ENCODE peak calls at places on chromosomes 3 and 15, in nine cellular contexts. G is astrocyte of the spinal cord, Q is RPMI7951, L is tibial artery, C is NCI-H1436 treated with DMSO at 0.1 percent for 48 hours, H is GM13976, P is NCI-H460, F is NCI-H1105 treated with DMSO at 0.1 percent for 48 hours, Z is iPS DF 6.9. W is an unnamed sample.

GRCh38 chr3:31133541-31133940 is 239.1 kb upstream of the GADL1 start:
- DNase-seq in P (no peak), G (no peak), C (no peak), H (no peak), Q (no peak), L (no peak), Z (no peak), F (no peak), W (no peak)

GRCh38 chr15:90349072-90349471 is 3.0 kb upstream of the ZNF774 start:
- DNase-seq in G (no peak), L (no peak), H (no peak), C (no peak), Q (no peak), P (no peak), F (no peak), Z (no peak), W (no peak)

GRCh38 chr3:73580343-73580742 is 44.4 kb downstream of the PDZRN3 start:
- DNase-seq in Z (no peak), P (no peak), F (peak; percentile 34), L (no peak), C (no peak), Q (peak; percentile 34), H (no peak), G (peak; percentile 87), W (peak; percentile 5)

GRCh38 chr3:63934041-63934440 is 21.9 kb upstream of the SCAANT1 start:
- DNase-seq in P (no peak), F (no peak), L (no peak), H (no peak), C (no peak), Z (no peak), Q (peak; percentile 21), G (no peak), W (no peak)

GRCh38 chr3:99430348-99431134 is 207.9 kb upstream of the COL8A1 start:
- DNase-seq in Z (no peak), H (no peak), G (no peak), C (no peak), L (no peak), Q (no peak), F (no peak), P (no peak), W (peak; percentile 26)

GRCh38 chr3:125381743-125382142 is 6.6 kb upstream of the ZNF148 start:
- DNase-seq in G (peak; percentile 37), H (no peak), P (no peak), C (no peak), L (no peak), Q (peak; percentile 14), Z (no peak), F (no peak), W (peak; percentile 78)

GRCh38 chr15:29859981-29860745 is 37.9 kb upstream of the TJP1 start:
- DNase-seq in F (no peak), G (peak; percentile 84), Z (no peak), C (no peak), P (no peak), H (no peak), L (no peak), Q (peak; percentile 79), W (no peak)

GRCh38 chr15:90818251-90819210 is 49.9 kb upstream of the FURIN start:
- DNase-seq in F (peak; percentile 55), Z (no peak), L (no peak), P (no peak), G (no peak), H (peak; percentile 68), Q (no peak), C (peak; percentile 2), W (peak; percentile 35)

GRCh38 chr3:7288133-7288532 is 427.2 kb downstream of the GRM7 start:
- DNase-seq in L (no peak), Z (no peak), H (no peak), Q (no peak), G (no peak), P (no peak), F (no peak), C (no peak), W (no peak)

GRCh38 chr3:41200669-41201021 is 1.3 kb downstream of the CTNNB1 start:
- DNase-seq in P (no peak), Z (no peak), F (no peak), H (no peak), C (no peak), Q (peak; percentile 63), L (peak; percentile 38), G (peak; percentile 70), W (peak; percentile 23)

GRCh38 chr15:96123630-96124187 is 206.8 kb upstream of the NR2F2 start:
- DNase-seq in C (no peak), Q (no peak), F (no peak), H (no peak), G (no peak), L (no peak), P (no peak), Z (no peak), W (peak; percentile 47)

GRCh38 chr15:51377038-51377761 is 35.7 kb downstream of the GLDN start:
- DNase-seq in C (no peak), G (peak; percentile 47), L (no peak), F (no peak), Z (no peak), H (no peak), P (no peak), Q (peak; percentile 46), W (no peak)

GRCh38 chr15:70324001-70324974 is 226.6 kb upstream of the TLE3 start:
- DNase-seq in Z (no peak), G (peak; percentile 83), Q (peak; percentile 97), F (no peak), L (peak; percentile 38), P (no peak), H (no peak), C (no peak), W (no peak)

GRCh38 chr15:61951949-61952348 is 108.3 kb downstream of the VPS13C start:
- DNase-seq in P (no peak), F (peak; percentile 62), C (no peak), Q (peak; percentile 5), Z (no peak), L (no peak), G (peak; percentile 21), H (no peak), W (no peak)

GRCh38 chr3:159919873-159920272 is 68.8 kb upstream of the IL12A start:
- DNase-seq in Z (no peak), P (no peak), H (no peak), F (no peak), G (peak; percentile 56), C (no peak), Q (peak; percentile 63), L (no peak), W (peak; percentile 75)

GRCh38 chr15:49320337-49320736 is 102.7 kb upstream of the FGF7 start:
- DNase-seq in L (no peak), G (no peak), F (no peak), Q (no peak), H (no peak), P (no peak), C (no peak), Z (no peak), W (no peak)

GRCh38 chr3:38524141-38524739 is 28.1 kb downstream of the EXOG start:
- DNase-seq in Q (no peak), G (no peak), C (no peak), Z (no peak), H (no peak), P (no peak), L (no peak), F (no peak), W (no peak)

GRCh38 chr3:170056710-170057454 is 19.1 kb downstream of the GPR160 start:
- DNase-seq in H (peak; percentile 67), Z (no peak), Q (no peak), C (no peak), G (no peak), L (no peak), F (no peak), P (no peak), W (peak; percentile 88)

GRCh38 chr3:42120866-42121265 is 29.7 kb downstream of the TRAK1 start:
- DNase-seq in C (no peak), H (no peak), F (no peak), Q (no peak), Z (no peak), L (no peak), G (no peak), P (no peak), W (peak; percentile 55)

GRCh38 chr15:70584838-70585706 is 178.3 kb downstream of the UACA start:
- DNase-seq in H (peak; percentile 51), Q (peak; percentile 75), Z (no peak), G (peak; percentile 51), L (no peak), C (no peak), P (no peak), F (no peak), W (no peak)